ENCODE peak calls at places on chromosomes 1 and 21, in seven cellular contexts. U is dorsolateral prefrontal cortex, Q is activated B cell treated with CpG ODN at 0.5 μM for 24 hours, V is pancreas, Z is neural crest cell, I is epithelial cell of esophagus, W is right atrium auricular region. D is an unnamed sample.

GRCh38 chr1:31588751-31589515 is 12.6 kb downstream of the TINAGL1 start:
- DNase-seq in U (no peak), Q (no peak), V (peak), Z (no peak), I (no peak), W (peak), D (no peak)

GRCh38 chr1:36344395-36344680 is 20.9 kb upstream of the EVA1B start:
- DNase-seq in U (no peak), Q (no peak), V (peak), Z (no peak), I (no peak), W (no peak), D (no peak)

GRCh38 chr21:42358937-42359336 is 7.4 kb downstream of the TFF1 start:
- DNase-seq in U (no peak), Q (no peak), V (no peak), Z (no peak), I (no peak), W (no peak), D (no peak)

GRCh38 chr1:213939888-213940287 is 47.9 kb upstream of the PROX1 start:
- DNase-seq in U (no peak), Q (no peak), V (no peak), Z (no peak), I (no peak), W (no peak), D (no peak)

GRCh38 chr21:44975720-44976555 is 36.1 kb downstream of the SLX9 start:
- DNase-seq in U (no peak), Q (no peak), V (peak), Z (no peak), I (no peak), W (no peak), D (no peak)

GRCh38 chr1:188425687-188426086 is 1596.9 kb downstream of the PLA2G4A start:
- DNase-seq in U (no peak), Q (no peak), V (no peak), Z (no peak), I (peak), W (no peak), D (no peak)

GRCh38 chr1:243443557-243443956 is 187.7 kb downstream of the SDCCAG8 start:
- DNase-seq in U (no peak), Q (no peak), V (no peak), Z (no peak), I (no peak), W (no peak), D (no peak)

GRCh38 chr1:240008298-240008697 is 83.4 kb upstream of the FMN2 start:
- DNase-seq in U (no peak), Q (no peak), V (no peak), Z (no peak), I (no peak), W (no peak), D (no peak)

GRCh38 chr1:29839726-29840125 is 603.4 kb downstream of the PTPRU start:
- DNase-seq in U (no peak), Q (no peak), V (no peak), Z (no peak), I (no peak), W (peak), D (no peak)

GRCh38 chr21:27112186-27112585 is 145.3 kb upstream of the ADAMTS5 start:
- DNase-seq in U (no peak), Q (no peak), V (no peak), Z (no peak), I (peak), W (no peak), D (no peak)

GRCh38 chr1:210231846-210232523 is 611 bp upstream of the SERTAD4 start:
- DNase-seq in U (no peak), Q (no peak), V (no peak), Z (no peak), I (peak), W (no peak), D (no peak)

GRCh38 chr1:13813398-13814012 is 113.5 kb downstream of the PRDM2 start:
- DNase-seq in U (no peak), Q (peak), V (no peak), Z (peak), I (no peak), W (no peak), D (peak)

GRCh38 chr21:45033791-45034555 is 40.4 kb upstream of the ADARB1 start:
- DNase-seq in U (peak), Q (no peak), V (no peak), Z (no peak), I (no peak), W (no peak), D (no peak)

GRCh38 chr1:147337040-147337439 is 94.6 kb downstream of the CHD1L start:
- DNase-seq in U (peak), Q (no peak), V (no peak), Z (no peak), I (no peak), W (no peak), D (no peak)

GRCh38 chr1:152169356-152170025 is 10.5 kb upstream of the RPTN start:
- DNase-seq in U (no peak), Q (no peak), V (no peak), Z (no peak), I (no peak), W (no peak), D (no peak)

GRCh38 chr1:159014003-159014571 is 4.4 kb downstream of the IFI16 start:
- DNase-seq in U (no peak), Q (no peak), V (no peak), Z (no peak), I (no peak), W (no peak), D (no peak)

GRCh38 chr1:112614460-112615065 is 4.4 kb downstream of the ST7L start:
- DNase-seq in U (no peak), Q (no peak), V (no peak), Z (no peak), I (peak), W (no peak), D (no peak)

GRCh38 chr1:168507271-168507670 is 36.5 kb downstream of the XCL2 start:
- DNase-seq in U (no peak), Q (no peak), V (no peak), Z (no peak), I (peak), W (no peak), D (no peak)

GRCh38 chr1:197787056-197787455 is 11.8 kb upstream of the DENND1B start:
- DNase-seq in U (no peak), Q (no peak), V (no peak), Z (no peak), I (peak), W (no peak), D (no peak)

GRCh38 chr1:78843111-78843908 is 163.2 kb downstream of the ADGRL4 start:
- DNase-seq in U (no peak), Q (no peak), V (no peak), Z (no peak), I (no peak), W (no peak), D (no peak)

GRCh38 chr1:245084551-245084950 is 70.2 kb upstream of the KIF26B start:
- DNase-seq in U (no peak), Q (no peak), V (no peak), Z (no peak), I (peak), W (no peak), D (no peak)

GRCh38 chr1:207884276-207885029 is 26.5 kb downstream of the CD34 start:
- DNase-seq in U (no peak), Q (no peak), V (no peak), Z (no peak), I (no peak), W (no peak), D (no peak)

GRCh38 chr1:192951961-192952460 is 107.1 kb downstream of the UCHL5 start:
- DNase-seq in U (no peak), Q (no peak), V (no peak), Z (no peak), I (peak), W (no peak), D (peak)

GRCh38 chr1:229947968-229948367 is 119.1 kb upstream of the GALNT2 start:
- DNase-seq in U (no peak), Q (no peak), V (no peak), Z (no peak), I (peak), W (no peak), D (no peak)

GRCh38 chr1:147494998-147495580 is 46.2 kb upstream of the BCL9 start:
- DNase-seq in U (peak), Q (peak), V (peak), Z (peak), I (peak), W (peak), D (peak)

GRCh38 chr1:112431038-112431437 is 35.0 kb downstream of the CTTNBP2NL start:
- DNase-seq in U (no peak), Q (no peak), V (no peak), Z (no peak), I (no peak), W (no peak), D (no peak)

GRCh38 chr1:23585321-23586022 is 26.2 kb upstream of the ID3 start:
- DNase-seq in U (no peak), Q (no peak), V (no peak), Z (no peak), I (peak), W (no peak), D (no peak)

GRCh38 chr1:15692121-15692682 is 8.1 kb downstream of the PLEKHM2 start:
- DNase-seq in U (no peak), Q (no peak), V (peak), Z (no peak), I (no peak), W (no peak), D (no peak)

GRCh38 chr1:109877320-109877771 is 33.3 kb upstream of the CSF1 start:
- DNase-seq in U (no peak), Q (no peak), V (no peak), Z (no peak), I (peak), W (peak), D (no peak)
- TF ChIP-seq CTCF in U (peak), Q (no peak), V (no peak), Z (peak), I (no peak), W (peak), D (no peak)

DNA sequence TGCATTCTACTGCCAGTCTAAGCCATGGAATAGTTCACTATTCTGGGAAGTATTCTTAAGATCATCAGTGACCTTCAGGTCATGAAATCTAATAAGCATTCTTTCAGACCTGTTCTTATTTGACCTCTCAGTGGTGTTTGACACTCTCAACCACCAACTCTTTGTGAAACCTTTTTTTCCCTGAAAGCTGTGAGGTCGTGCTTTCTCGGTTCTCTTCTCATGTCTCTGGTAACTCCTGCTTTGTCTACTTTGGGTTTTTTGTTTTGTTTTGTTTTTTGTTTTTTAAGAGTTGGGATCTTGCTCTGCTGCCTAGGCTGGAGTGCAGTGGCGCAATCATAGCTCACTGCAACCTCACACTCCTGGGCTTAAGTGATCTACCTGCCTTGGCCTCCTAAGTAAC is 56.3 kb downstream of the POU2F1 start:
- DNase-seq in U (no peak), Q (no peak), V (no peak), Z (no peak), I (no peak), W (no peak), D (peak)
- TF ChIP-seq CTCF in U (no peak), Q (no peak), V (no peak), Z (no peak), I (no peak), W (no peak), D (no peak)

DNA sequence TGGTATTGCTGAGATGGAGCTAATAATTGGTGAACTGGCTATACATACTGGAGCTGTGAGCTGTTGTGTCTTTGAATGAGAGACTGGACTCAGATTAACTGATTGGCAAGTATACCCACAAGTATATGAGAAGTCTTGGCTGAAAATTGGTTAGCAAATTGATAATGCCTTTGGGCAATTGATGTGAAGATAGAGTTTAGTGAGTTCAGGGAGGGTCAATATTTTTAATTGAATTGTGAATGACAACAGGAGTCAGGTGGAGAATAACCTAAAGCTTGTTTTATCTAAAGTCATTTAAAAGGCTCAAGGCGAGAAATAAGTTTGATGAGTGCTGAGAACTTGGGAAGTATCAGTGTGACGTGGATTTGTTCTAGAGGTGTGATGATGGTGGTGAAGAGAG is 27.5 kb downstream of the NCAM2 start:
- DNase-seq in U (no peak), Q (no peak), V (no peak), Z (no peak), I (no peak), W (no peak), D (no peak)
- TF ChIP-seq CTCF in U (no peak), Q (no peak), V (no peak), Z (no peak), I (no peak), W (no peak), D (no peak)

GRCh38 chr1:17629460-17629859 is 90.0 kb downstream of the ARHGEF10L start:
- DNase-seq in U (no peak), Q (no peak), V (no peak), Z (no peak), I (no peak), W (no peak), D (no peak)
- TF ChIP-seq CTCF in U (no peak), Q (no peak), V (peak), Z (peak), I (peak), W (peak), D (no peak)

DNA sequence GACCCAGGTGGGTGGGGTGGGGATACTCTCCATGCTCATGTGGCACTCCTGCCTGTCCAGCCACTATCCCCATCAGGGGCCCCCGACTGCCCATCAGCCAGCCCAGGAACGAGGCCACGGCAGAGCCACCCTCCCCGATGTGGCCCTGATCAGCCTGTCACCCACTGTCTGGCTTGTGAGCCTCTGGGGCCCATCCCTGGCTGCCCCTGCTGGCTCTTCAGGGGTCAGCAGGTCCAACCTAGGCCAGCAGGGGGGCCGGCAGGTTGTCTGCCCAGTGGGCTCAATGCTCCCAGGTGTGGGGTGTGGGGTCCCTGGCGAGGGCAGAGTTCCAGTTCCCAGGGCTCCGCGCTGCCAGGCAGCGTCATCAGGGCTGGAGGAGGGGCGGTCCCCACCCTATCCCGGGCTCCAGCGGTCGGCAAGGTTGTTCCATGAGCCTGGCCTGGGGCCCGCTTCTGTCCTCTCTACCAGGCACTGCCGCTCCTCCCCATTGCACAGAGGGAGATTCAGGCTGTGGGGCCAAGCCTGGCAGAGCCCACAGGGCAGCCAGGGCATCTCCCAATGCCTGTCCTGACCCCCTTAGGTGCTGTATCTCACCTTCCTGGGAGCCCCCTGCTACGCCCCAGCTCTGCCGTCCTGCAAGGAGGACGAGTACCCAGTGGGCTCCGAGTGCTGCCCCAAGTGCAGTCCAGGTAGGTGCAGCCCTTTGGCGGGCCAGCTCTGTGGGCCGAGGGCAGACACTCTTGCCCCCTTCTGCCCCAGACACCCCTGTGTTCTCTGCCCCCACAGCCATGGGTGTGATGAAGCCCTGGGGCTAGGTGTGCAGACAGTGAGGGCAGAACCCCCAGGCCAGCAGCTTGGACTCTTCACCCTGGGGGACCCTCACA is 1.2 kb downstream of the TNFRSF14 start:
- DNase-seq in U (no peak), Q (no peak), V (peak), Z (no peak), I (no peak), W (no peak), D (no peak)
- TF ChIP-seq CTCF in U (no peak), Q (no peak), V (no peak), Z (no peak), I (no peak), W (no peak), D (no peak)

GRCh38 chr1:201624741-201625646 is 86.1 kb downstream of the NAV1 start:
- DNase-seq in U (no peak), Q (no peak), V (no peak), Z (no peak), I (peak), W (no peak), D (no peak)
- TF ChIP-seq CTCF in U (no peak), Q (no peak), V (no peak), Z (no peak), I (no peak), W (no peak), D (no peak)